ENCODE peak calls at places on chromosome 2, in ten cellular contexts. T is cardiac muscle cell; M is dorsolateral prefrontal cortex; S is AG09309; X is brain microvascular endothelial cell; W is CD8-positive, alpha-beta T cell; D is heart right ventricle; F is WERI-Rb-1; V is HL-60; A is colonic mucosa. Y is an unnamed sample.
A peak's percentile ranks its signal among the peaks of the same experiment; 100 is the strongest.

GRCh38 chr2:71513096-71513495 is 59.7 kb downstream of the DYSF start:
- DNase-seq in T (no peak), M (no peak), S (no peak), X (no peak), W (no peak), D (no peak), F (no peak), V (no peak), A (no peak), Y (no peak)

GRCh38 chr2:212873256-212873655 is 278.2 kb downstream of the IKZF2 start:
- DNase-seq in T (no peak), M (no peak), S (no peak), X (no peak), W (no peak), D (no peak), F (no peak), V (no peak), A (no peak), Y (no peak)

GRCh38 chr2:150802648-150803047 is 315.2 kb upstream of the RND3 start:
- DNase-seq in T (no peak), M (no peak), S (no peak), X (no peak), W (no peak), D (no peak), F (no peak), V (no peak), A (no peak), Y (no peak)

GRCh38 chr2:171509945-171510731 is 12.1 kb upstream of the CYBRD1 start:
- DNase-seq in T (no peak), M (no peak), S (no peak), X (no peak), W (no peak), D (no peak), F (no peak), V (no peak), A (no peak), Y (no peak)

GRCh38 chr2:233208382-233209116 is 42.9 kb upstream of the ATG16L1 start:
- DNase-seq in T (no peak), M (no peak), S (no peak), X (no peak), W (no peak), D (no peak), F (no peak), V (no peak), A (no peak), Y (no peak)

GRCh38 chr2:67982956-67983355 is 79.8 kb downstream of the C1D start:
- DNase-seq in T (no peak), M (no peak), S (no peak), X (no peak), W (no peak), D (no peak), F (no peak), V (no peak), A (no peak), Y (peak; percentile 58)

GRCh38 chr2:47259829-47260228 is 104.7 kb upstream of the STPG4 start:
- DNase-seq in T (no peak), M (no peak), S (no peak), X (no peak), W (no peak), D (no peak), F (no peak), V (peak; percentile 36), A (no peak), Y (no peak)

GRCh38 chr2:156589381-156590079 is 153.4 kb downstream of the GPD2 start:
- DNase-seq in T (peak; percentile 44), M (no peak), S (peak; percentile 21), X (peak; percentile 21), W (no peak), D (peak; percentile 7), F (peak; percentile 22), V (peak; percentile 5), A (no peak), Y (peak; percentile 76)

GRCh38 chr2:135674453-135674852 is 67.2 kb upstream of the UBXN4 start:
- DNase-seq in T (no peak), M (no peak), S (no peak), X (no peak), W (no peak), D (no peak), F (no peak), V (no peak), A (no peak), Y (no peak)
- H3K4me3 ChIP-seq in T (no peak overlapping the region), M (no peak overlapping the region), S (no peak overlapping the region), X (no peak overlapping the region), W (no peak overlapping the region), D (no peak overlapping the region), F (no peak overlapping the region), V (no peak overlapping the region), A (no peak overlapping the region), Y (no peak overlapping the region)

GRCh38 chr2:217466799-217467198 is 536.0 kb downstream of the TNS1 start:
- DNase-seq in T (no peak), M (no peak), S (no peak), X (no peak), W (no peak), D (no peak), F (no peak), V (no peak), A (no peak), Y (no peak)

GRCh38 chr2:217467331-217467730 is 535.5 kb downstream of the TNS1 start:
- DNase-seq in T (no peak), M (no peak), S (no peak), X (no peak), W (no peak), D (no peak), F (no peak), V (no peak), A (no peak), Y (peak; percentile 80)

GRCh38 chr2:217466104-217466503 is 536.7 kb downstream of the TNS1 start:
- DNase-seq in T (no peak), M (no peak), S (no peak), X (no peak), W (no peak), D (no peak), F (no peak), V (no peak), A (no peak), Y (no peak)

GRCh38 chr2:217469203-217469810 is 533.5 kb downstream of the TNS1 start:
- DNase-seq in T (no peak), M (no peak), S (no peak), X (no peak), W (no peak), D (no peak), F (no peak), V (no peak), A (no peak), Y (peak; percentile 46)

DNA sequence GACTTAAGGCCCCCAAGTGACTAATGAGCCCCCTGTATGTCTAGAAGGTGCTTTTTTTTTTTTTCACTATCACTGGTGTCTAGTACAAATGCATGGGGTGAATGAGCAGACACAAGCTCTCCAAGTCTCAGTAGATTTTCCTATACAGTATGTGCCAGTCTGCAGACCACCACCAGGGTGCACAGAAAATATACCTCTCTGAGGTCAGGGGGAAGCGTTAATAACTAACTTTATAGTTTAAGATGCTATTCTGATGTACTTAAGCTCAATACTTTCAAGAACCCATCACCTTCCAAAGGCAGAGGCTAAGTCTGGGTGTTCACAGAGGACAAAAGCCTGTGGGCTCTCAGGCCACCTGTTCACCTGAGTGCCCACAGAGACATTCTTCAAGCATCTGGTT is 534.8 kb downstream of the TNS1 start:
- DNase-seq in T (no peak), M (no peak), S (no peak), X (no peak), W (no peak), D (no peak), F (no peak), V (no peak), A (no peak), Y (no peak)
- TF ChIP-seq CTCF in T (no peak), M (no peak), S (no peak), X (no peak), W (no peak), D (no peak), F (no peak), V (no peak), A (no peak), Y (no peak)

GRCh38 chr2:219209236-219209635 is 2.7 kb downstream of the ZFAND2B start:
- DNase-seq in T (no peak), M (no peak), S (no peak), X (no peak), W (no peak), D (no peak), F (no peak), V (no peak), A (no peak), Y (no peak)

GRCh38 chr2:219209818-219210571 is 3.4 kb downstream of the ZFAND2B start:
- DNase-seq in T (no peak), M (no peak), S (no peak), X (no peak), W (no peak), D (no peak), F (no peak), V (peak; percentile 68), A (peak; percentile 16), Y (no peak)

GRCh38 chr2:219206442-219207253 is at the start of gene ZFAND2B:
- DNase-seq in T (peak; percentile 97), M (peak; percentile 94), S (no peak), X (peak; percentile 85), W (peak; percentile 99), D (peak; percentile 94), F (peak; percentile 94), V (peak; percentile 91), A (peak; percentile 97), Y (peak; percentile 86)

GRCh38 chr2:219207254-219207883 is 787 bp downstream of the ZFAND2B start:
- DNase-seq in T (no peak), M (no peak), S (no peak), X (no peak), W (no peak), D (no peak), F (no peak), V (no peak), A (no peak), Y (no peak)

DNA sequence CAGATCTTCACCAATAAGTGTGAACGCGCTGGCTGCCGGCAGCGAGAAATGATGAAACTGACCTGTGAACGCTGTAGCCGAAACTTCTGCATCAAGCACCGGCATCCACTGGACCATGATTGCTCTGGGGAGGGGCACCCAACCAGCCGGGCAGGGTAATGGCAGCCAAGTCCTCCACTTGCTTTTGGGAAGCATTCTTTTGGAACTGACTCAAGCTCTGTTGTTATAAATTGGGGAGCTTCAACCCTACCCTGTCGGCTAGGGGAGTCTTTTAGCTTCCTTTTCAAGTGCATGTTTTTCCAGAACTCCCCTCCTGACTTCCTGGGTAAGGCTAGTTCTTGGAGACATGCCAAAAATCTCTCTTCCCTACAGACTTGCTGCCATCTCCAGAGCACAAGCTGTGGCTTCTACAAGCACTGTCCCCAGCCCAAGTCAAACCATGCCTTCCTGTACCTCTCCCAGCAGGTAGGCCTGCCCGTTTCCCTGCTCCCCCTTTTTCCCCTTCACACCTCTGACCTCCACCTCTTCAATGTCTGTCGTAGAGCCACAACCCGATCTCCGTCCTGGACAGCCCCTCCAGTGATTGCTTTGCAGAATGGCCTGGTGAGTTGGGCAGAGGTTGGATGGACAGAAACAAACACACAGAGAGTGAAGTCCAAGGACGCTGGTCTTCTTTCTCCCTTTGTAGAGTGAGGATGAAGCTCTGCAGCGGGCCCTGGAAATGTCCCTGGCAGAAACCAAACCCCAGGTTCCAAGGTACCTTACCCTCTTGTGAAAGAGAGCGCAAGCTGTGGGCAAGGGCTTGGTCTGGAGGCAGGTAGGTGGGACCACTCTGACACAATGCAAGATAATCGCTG is 1.5 kb downstream of the ZFAND2B start:
- DNase-seq in T (no peak), M (no peak), S (no peak), X (peak; percentile 8), W (no peak), D (no peak), F (no peak), V (no peak), A (peak; percentile 29), Y (peak; percentile 52)
- H3K4me3 ChIP-seq in T (no peak overlapping the region), M (peak overlapping the region; percentile 95), S (peak overlapping the region; percentile 82), X (no peak overlapping the region), W (peak overlapping the region; percentile 68), D (no peak overlapping the region), F (no peak overlapping the region), V (no peak overlapping the region), A (no peak overlapping the region), Y (peak overlapping the region; percentile 86)

DNA sequence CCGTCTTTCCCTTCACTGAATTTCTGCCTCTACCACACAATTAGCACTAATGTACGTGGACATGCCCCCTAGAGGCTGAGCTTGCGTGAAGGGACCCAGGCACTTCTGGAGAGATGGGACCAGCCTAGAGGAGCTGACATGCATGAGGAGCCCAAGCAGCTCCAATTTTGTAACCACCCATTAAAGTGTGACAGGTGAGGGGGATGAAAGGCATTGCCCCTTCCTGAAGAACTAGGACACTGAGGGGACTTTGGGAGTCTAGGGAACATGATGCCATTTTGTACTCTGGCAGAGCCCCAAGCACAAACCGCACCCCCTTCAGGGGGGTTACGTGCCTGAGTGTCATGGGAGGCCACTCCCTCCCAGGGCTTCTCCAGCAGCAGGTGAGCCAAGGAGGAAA is 63.6 kb downstream of the HNRNPLL start:
- DNase-seq in T (no peak), M (no peak), S (no peak), X (no peak), W (no peak), D (no peak), F (no peak), V (no peak), A (no peak), Y (no peak)
- TF ChIP-seq CTCF in T (no peak), M (no peak), S (no peak), X (peak; percentile 10), W (no peak), D (no peak), F (peak; percentile 14), V (no peak), A (no peak), Y (no peak)